ENCODE peak calls at places on chromosomes 7 and 10, in five cellular contexts. P, C, Q, N and E are unnamed samples.
A peak's percentile ranks its signal among the peaks of the same experiment; 100 is the strongest.

GRCh38 chr10:83459124-83459523 is 680.2 kb upstream of the GHITM start:
- DNase-seq in P (peak; percentile 43), C (no peak), Q (no peak), N (no peak), E (no peak)

GRCh38 chr10:115861864-115862263 is 411.1 kb downstream of the GFRA1 start:
- DNase-seq in P (no peak), C (no peak), Q (peak; percentile 59), N (no peak), E (peak; percentile 81)

GRCh38 chr10:81146436-81146835 is 608.7 kb downstream of the SH2D4B start:
- DNase-seq in P (no peak), C (no peak), Q (no peak), N (no peak), E (no peak)

GRCh38 chr7:4174884-4175283 is 507.2 kb upstream of the FOXK1 start:
- DNase-seq in P (no peak), C (no peak), Q (no peak), N (no peak), E (no peak)

GRCh38 chr10:130218181-130218641 is 82.0 kb downstream of the GLRX3 start:
- DNase-seq in P (no peak), C (no peak), Q (no peak), N (peak; percentile 39), E (no peak)

GRCh38 chr7:151757274-151757673 is 119.6 kb downstream of the PRKAG2 start:
- DNase-seq in P (no peak), C (no peak), Q (no peak), N (no peak), E (peak; percentile 48)

GRCh38 chr10:37952926-37953325 is 23.5 kb downstream of the ZNF25 start:
- DNase-seq in P (no peak), C (no peak), Q (no peak), N (no peak), E (peak; percentile 15)

GRCh38 chr10:96833220-96834001 is 1.3 kb downstream of the LCOR start:
- DNase-seq in P (peak; percentile 81), C (no peak), Q (peak; percentile 39), N (peak; percentile 79), E (peak; percentile 56)

GRCh38 chr7:124765401-124766352 is at the start of gene GPR37:
- DNase-seq in P (peak; percentile 87), C (peak; percentile 32), Q (peak; percentile 83), N (peak; percentile 97), E (peak; percentile 44)

GRCh38 chr7:140239653-140239935 is 62.8 kb upstream of the KDM7A start:
- DNase-seq in P (no peak), C (no peak), Q (no peak), N (peak; percentile 60), E (no peak)

GRCh38 chr7:34165466-34165865 is 260.1 kb downstream of the BMPER start:
- DNase-seq in P (no peak), C (no peak), Q (no peak), N (no peak), E (peak; percentile 66)

GRCh38 chr7:105337529-105337928 is 51.2 kb downstream of the SRPK2 start:
- DNase-seq in P (no peak), C (no peak), Q (no peak), N (no peak), E (no peak)

GRCh38 chr7:4919969-4920766 is 36.7 kb upstream of the RADIL start:
- DNase-seq in P (no peak), C (no peak), Q (no peak), N (no peak), E (no peak)

GRCh38 chr7:3879337-3880054 is 578.4 kb downstream of the SDK1 start:
- DNase-seq in P (no peak), C (no peak), Q (no peak), N (no peak), E (no peak)

GRCh38 chr10:14839305-14839695 is 1.2 kb downstream of the HSPA14 start:
- DNase-seq in P (no peak), C (no peak), Q (peak; percentile 9), N (no peak), E (peak; percentile 54)

GRCh38 chr7:47326220-47326619 is 255.7 kb downstream of the TNS3 start:
- DNase-seq in P (no peak), C (no peak), Q (peak; percentile 79), N (peak; percentile 60), E (peak; percentile 93)

GRCh38 chr7:49911906-49912305 is 138.5 kb downstream of the VWC2 start:
- DNase-seq in P (no peak), C (no peak), Q (no peak), N (no peak), E (no peak)

GRCh38 chr10:47165711-47166404 is 134.1 kb upstream of the GDF10 start:
- DNase-seq in P (peak; percentile 78), C (no peak), Q (no peak), N (no peak), E (peak; percentile 72)

GRCh38 chr10:60134548-60134947 is 228.2 kb upstream of the CCDC6 start:
- DNase-seq in P (no peak), C (no peak), Q (no peak), N (no peak), E (no peak)

GRCh38 chr7:134128829-134129228 is 1.7 kb downstream of the LRGUK start:
- DNase-seq in P (no peak), C (no peak), Q (no peak), N (no peak), E (no peak)

GRCh38 chr7:69564454-69565417 is 33.5 kb upstream of the AUTS2 start:
- DNase-seq in P (no peak), C (no peak), Q (no peak), N (no peak), E (peak; percentile 38)

GRCh38 chr10:91420868-91421267 is 10.7 kb downstream of the HECTD2 start:
- DNase-seq in P (no peak), C (no peak), Q (peak; percentile 41), N (no peak), E (peak; percentile 76)

GRCh38 chr10:132232553-132232949 is 45.8 kb downstream of the DPYSL4 start:
- DNase-seq in P (no peak), C (no peak), Q (no peak), N (no peak), E (no peak)

GRCh38 chr10:48932831-48933670 is 6.6 kb downstream of the LRRC18 start:
- DNase-seq in P (no peak), C (no peak), Q (no peak), N (peak; percentile 20), E (peak; percentile 29)

GRCh38 chr7:12890586-12890985 is 203.2 kb downstream of the ARL4A start:
- DNase-seq in P (no peak), C (no peak), Q (no peak), N (no peak), E (no peak)

GRCh38 chr7:2631924-2632716 is at the start of gene TTYH3:
- DNase-seq in P (peak; percentile 91), C (no peak), Q (no peak), N (peak; percentile 79), E (no peak)

GRCh38 chr10:25063157-25063556 is 46.7 kb downstream of the THNSL1 start:
- DNase-seq in P (no peak), C (no peak), Q (no peak), N (no peak), E (no peak)

GRCh38 chr10:70664702-70665195 is 7.6 kb upstream of the ADAMTS14 start:
- DNase-seq in P (no peak), C (no peak), Q (peak; percentile 97), N (peak; percentile 20), E (peak; percentile 97)

GRCh38 chr7:85074016-85074415 is 112.8 kb downstream of the SEMA3D start:
- DNase-seq in P (no peak), C (no peak), Q (peak; percentile 22), N (no peak), E (peak; percentile 6)

GRCh38 chr7:100817097-100817496 is 10.2 kb downstream of the EPHB4 start:
- DNase-seq in P (no peak), C (no peak), Q (no peak), N (no peak), E (no peak)

GRCh38 chr10:97865488-97865887 is 15.8 kb downstream of the GOLGA7B start:
- DNase-seq in P (peak; percentile 66), C (no peak), Q (no peak), N (no peak), E (no peak)

GRCh38 chr10:112834661-112835060 is 115.4 kb upstream of the TCF7L2 start:
- DNase-seq in P (peak; percentile 43), C (no peak), Q (no peak), N (no peak), E (no peak)

GRCh38 chr10:112832959-112833358 is 117.1 kb upstream of the TCF7L2 start:
- DNase-seq in P (no peak), C (no peak), Q (no peak), N (no peak), E (no peak)

GRCh38 chr10:112835933-112836564 is 114.0 kb upstream of the TCF7L2 start:
- DNase-seq in P (peak; percentile 85), C (no peak), Q (no peak), N (no peak), E (no peak)

GRCh38 chr10:112831826-112832225 is 118.2 kb upstream of the TCF7L2 start:
- DNase-seq in P (peak; percentile 10), C (no peak), Q (no peak), N (no peak), E (no peak)

DNA sequence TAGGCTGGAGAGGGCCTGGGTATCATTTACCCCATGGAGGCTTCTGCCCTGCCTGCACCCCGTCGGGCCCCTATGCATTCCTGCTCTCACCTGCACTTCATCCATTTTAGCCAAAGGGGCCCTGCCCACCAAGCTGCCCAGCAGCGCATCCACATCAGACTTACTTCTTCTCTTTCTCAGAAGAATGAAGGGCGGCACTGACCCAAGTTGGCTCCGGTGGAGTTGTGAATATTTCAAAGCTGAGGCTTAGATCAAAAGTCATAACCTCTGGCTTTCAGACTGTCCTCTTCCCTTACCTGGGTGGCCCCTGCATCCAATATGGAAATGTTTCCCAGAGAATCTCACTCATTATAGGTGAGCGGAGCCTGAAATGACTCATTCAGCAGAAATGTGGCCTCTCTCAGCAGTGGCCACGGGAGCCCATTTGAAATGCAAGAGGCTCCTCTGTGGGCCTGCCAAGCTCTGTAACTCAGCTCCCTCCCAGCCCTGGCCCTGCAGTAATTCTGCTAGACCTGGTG is 117.6 kb upstream of the TCF7L2 start:
- DNase-seq in P (peak; percentile 62), C (peak; percentile 62), Q (peak; percentile 42), N (peak; percentile 94), E (peak; percentile 14)
- H3K9ac ChIP-seq in P (no peak overlapping the region), C (peak overlapping the region; percentile 0), Q (no peak overlapping the region), N (no peak overlapping the region), E (no peak overlapping the region)

GRCh38 chr7:1559626-1560590 is 3.9 kb upstream of the TMEM184A start:
- DNase-seq in P (peak; percentile 66), C (no peak), Q (peak; percentile 69), N (no peak), E (no peak)
- H3K4me3 ChIP-seq in P (no peak overlapping the region), C (no peak overlapping the region), Q (peak overlapping the region; percentile 35), N (no peak overlapping the region), E (no peak overlapping the region)

GRCh38 chr7:107996072-107996824 is 6.7 kb downstream of the LAMB1 start:
- DNase-seq in P (no peak), C (no peak), Q (no peak), N (no peak), E (peak; percentile 65)
- H3K4me1 ChIP-seq in P (peaks cover 18% of the 10 kb centered on the region), C (peaks cover 27% of the 10 kb centered on the region), Q (peaks cover 70% of the 10 kb centered on the region), N (no peaks in the 10 kb centered on the region), E (peaks cover 76% of the 10 kb centered on the region)

GRCh38 chr10:29119374-29119773 is 169.5 kb upstream of the LYZL1 start:
- DNase-seq in P (no peak), C (peak; percentile 29), Q (no peak), N (peak; percentile 93), E (peak; percentile 13)
- H3K9ac ChIP-seq in P (no peak overlapping the region), C (no peak overlapping the region), Q (no peak overlapping the region), N (no peak overlapping the region), E (no peak overlapping the region)

DNA sequence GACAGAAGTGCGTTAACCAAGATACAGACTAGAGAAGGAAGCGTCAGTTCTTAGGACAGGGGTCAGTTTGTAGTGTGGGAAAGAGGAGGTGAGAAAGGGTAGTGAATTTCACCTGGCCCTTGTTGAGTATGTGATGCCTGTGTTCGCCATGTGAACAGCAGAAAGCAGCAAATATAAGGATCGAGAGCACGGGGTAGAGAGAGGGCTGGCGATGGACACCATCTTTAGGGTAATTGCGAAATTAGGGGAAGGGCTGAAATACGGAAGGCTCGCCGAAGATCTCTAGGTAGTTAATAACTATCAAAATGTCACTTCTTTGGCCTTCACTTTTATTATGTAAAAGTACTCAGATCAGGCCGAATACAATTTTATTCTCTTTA is 6.2 kb upstream of the MEST start:
- DNase-seq in P (no peak), C (no peak), Q (no peak), N (no peak), E (no peak)
- H3K4me3 ChIP-seq in P (peak overlapping the region; percentile 40), C (peak overlapping the region; percentile 62), Q (no peak overlapping the region), N (no peak overlapping the region), E (no peak overlapping the region)